ENCODE peak calls at places on chromosomes 16 and 17, in eight cellular contexts. P, E, W, C, T, V, J and I are unnamed samples.

GRCh38 chr17:59496178-59496577 is 69.2 kb upstream of the DHX40 start:
- DNase-seq in P (peak; percentile 48), E (no peak), W (no peak), C (no peak), T (no peak), V (no peak), J (no peak), I (no peak)

GRCh38 chr17:78266771-78267170 is 35.3 kb downstream of the TMEM235 start:
- DNase-seq in P (no peak), E (no peak), W (no peak), C (no peak), T (no peak), V (no peak), J (no peak), I (no peak)

GRCh38 chr17:1793447-1793806 is 31.6 kb downstream of the SERPINF1 start:
- DNase-seq in P (no peak), E (no peak), W (no peak), C (peak; percentile 16), T (no peak), V (no peak), J (no peak), I (no peak)

GRCh38 chr16:67489401-67490083 is 6.2 kb upstream of the AGRP start:
- DNase-seq in P (no peak), E (no peak), W (no peak), C (no peak), T (no peak), V (no peak), J (no peak), I (no peak)

GRCh38 chr16:19168173-19169080 is at the start of gene SYT17:
- DNase-seq in P (no peak), E (peak; percentile 69), W (no peak), C (no peak), T (no peak), V (no peak), J (no peak), I (peak; percentile 23)

GRCh38 chr16:19131809-19132777 is 18.3 kb downstream of the ITPRIPL2 start:
- DNase-seq in P (no peak), E (no peak), W (no peak), C (no peak), T (no peak), V (no peak), J (no peak), I (no peak)

GRCh38 chr17:36094232-36094631 is 4.3 kb upstream of the CCL3 start:
- DNase-seq in P (no peak), E (no peak), W (no peak), C (no peak), T (no peak), V (no peak), J (no peak), I (no peak)

GRCh38 chr17:44362964-44363612 is 565 bp downstream of the FAM171A2 start:
- DNase-seq in P (no peak), E (no peak), W (no peak), C (no peak), T (no peak), V (no peak), J (no peak), I (no peak)

GRCh38 chr17:42286411-42287295 is 1.6 kb upstream of the STAT5A start:
- DNase-seq in P (no peak), E (peak; percentile 62), W (no peak), C (no peak), T (peak; percentile 50), V (no peak), J (no peak), I (no peak)

GRCh38 chr17:58337600-58338453 is 9.2 kb upstream of the TSPOAP1 start:
- DNase-seq in P (peak; percentile 79), E (peak; percentile 91), W (peak; percentile 88), C (peak; percentile 96), T (peak; percentile 47), V (peak; percentile 29), J (peak; percentile 81), I (no peak)

GRCh38 chr17:51869387-51869786 is 289.1 kb downstream of the CA10 start:
- DNase-seq in P (no peak), E (no peak), W (no peak), C (no peak), T (no peak), V (no peak), J (no peak), I (peak; percentile 45)

GRCh38 chr17:39400547-39401411 is 647 bp downstream of the FBXL20 start:
- DNase-seq in P (peak; percentile 12), E (peak; percentile 57), W (no peak), C (no peak), T (peak; percentile 10), V (no peak), J (no peak), I (peak; percentile 10)

GRCh38 chr16:80948886-80949502 is 57.7 kb downstream of the CMC2 start:
- DNase-seq in P (peak; percentile 48), E (peak; percentile 65), W (no peak), C (peak; percentile 20), T (peak; percentile 30), V (no peak), J (no peak), I (no peak)

GRCh38 chr16:70601576-70602575 is 44.5 kb upstream of the IL34 start:
- DNase-seq in P (no peak), E (no peak), W (no peak), C (peak; percentile 24), T (no peak), V (no peak), J (no peak), I (no peak)

DNA sequence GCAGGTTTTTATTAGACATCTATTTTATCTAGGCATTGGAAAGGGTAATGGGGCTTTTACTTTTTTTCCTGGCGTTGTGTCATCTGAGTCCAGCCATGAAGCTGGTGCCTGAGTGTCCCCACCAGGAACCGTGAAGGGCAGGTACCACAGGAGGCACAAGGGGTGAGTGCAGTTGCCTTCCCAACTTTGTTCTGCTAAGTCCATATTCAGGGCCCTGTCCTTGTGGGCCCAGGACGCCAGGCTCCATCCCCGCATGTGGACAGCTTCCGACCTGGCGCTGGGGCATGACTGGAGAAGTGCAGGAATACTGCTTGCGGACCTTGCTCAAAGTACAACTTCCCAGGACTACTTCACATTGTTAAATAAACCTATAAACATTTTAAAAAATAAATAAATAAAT is 60.6 kb downstream of the KPNA2 start:
- DNase-seq in P (no peak), E (no peak), W (no peak), C (no peak), T (no peak), V (no peak), J (no peak), I (no peak)
- TF ChIP-seq CTCF in P (no peak), E (no peak), W (no peak), C (no peak), T (no peak), V (no peak), J (no peak), I (no peak)

GRCh38 chr17:20095366-20096080 is 86.4 kb downstream of the SPECC1 start:
- DNase-seq in P (peak; percentile 60), E (peak; percentile 88), W (no peak), C (peak; percentile 13), T (peak; percentile 76), V (no peak), J (no peak), I (peak; percentile 24)
- TF ChIP-seq CTCF in P (peak; percentile 33), E (peak; percentile 39), W (peak; percentile 33), C (peak; percentile 19), T (no peak), V (peak; percentile 48), J (no peak), I (peak; percentile 53)

GRCh38 chr17:82226809-82227628 is 1.8 kb upstream of the SLC16A3 start:
- DNase-seq in P (no peak), E (no peak), W (no peak), C (no peak), T (no peak), V (no peak), J (no peak), I (no peak)
- TF ChIP-seq CTCF in P (no peak), E (no peak), W (no peak), C (no peak), T (no peak), V (no peak), J (no peak), I (no peak)

GRCh38 chr16:5025171-5025632 is 8.5 kb downstream of the NAGPA start:
- DNase-seq in P (no peak), E (no peak), W (no peak), C (no peak), T (peak; percentile 18), V (no peak), J (no peak), I (no peak)
- TF ChIP-seq CTCF in P (no peak), E (no peak), W (peak; percentile 50), C (peak; percentile 22), T (peak; percentile 25), V (peak; percentile 19), J (peak; percentile 3), I (peak; percentile 52)

GRCh38 chr17:16352838-16353701 is at the start of gene CENPV:
- DNase-seq in P (peak; percentile 48), E (peak; percentile 63), W (no peak), C (peak; percentile 34), T (peak; percentile 28), V (no peak), J (peak; percentile 49), I (peak; percentile 63)
- TF ChIP-seq CTCF in P (peak; percentile 62), E (peak; percentile 37), W (peak; percentile 7), C (peak; percentile 37), T (no peak), V (no peak), J (no peak), I (peak; percentile 34)

GRCh38 chr16:75074920-75075687 is 41.5 kb downstream of the LDHD start:
- DNase-seq in P (peak; percentile 50), E (no peak), W (no peak), C (no peak), T (no peak), V (no peak), J (peak; percentile 68), I (no peak)

GRCh38 chr16:75073551-75074414 is 42.8 kb downstream of the LDHD start:
- DNase-seq in P (no peak), E (no peak), W (no peak), C (no peak), T (no peak), V (no peak), J (no peak), I (no peak)

GRCh38 chr16:75078886-75079285 is 37.7 kb downstream of the LDHD start:
- DNase-seq in P (no peak), E (no peak), W (no peak), C (no peak), T (no peak), V (no peak), J (no peak), I (no peak)

GRCh38 chr16:75074415-75074793 is 42.2 kb downstream of the LDHD start:
- DNase-seq in P (no peak), E (no peak), W (no peak), C (no peak), T (no peak), V (no peak), J (no peak), I (no peak)

DNA sequence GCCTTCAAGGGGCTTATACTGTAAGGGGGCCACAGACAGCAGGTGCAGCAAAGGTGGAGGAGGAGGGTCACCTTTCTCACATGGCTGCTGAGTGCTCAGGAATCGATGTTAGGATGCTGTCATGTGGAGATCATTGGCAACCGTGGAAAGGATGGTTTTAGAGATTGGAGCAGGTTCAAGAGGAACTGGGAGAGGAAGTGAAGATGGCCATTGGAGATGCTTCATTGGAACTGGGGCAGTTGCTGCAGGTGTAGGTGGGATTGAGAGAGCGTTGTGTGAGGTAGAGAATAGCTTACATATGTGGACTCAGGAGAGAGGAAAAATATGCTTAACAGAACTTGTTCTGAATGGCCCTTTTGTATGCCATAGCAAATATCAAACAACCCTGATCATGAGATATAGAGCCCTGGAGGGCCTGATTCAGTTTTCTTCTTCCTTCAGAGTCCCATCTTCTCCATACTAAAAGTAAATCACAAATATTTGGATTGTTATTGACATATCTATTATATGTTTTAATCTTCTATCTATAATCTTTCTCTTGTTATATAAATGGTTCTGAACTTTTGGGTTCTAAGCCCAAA is 40.8 kb downstream of the LDHD start:
- DNase-seq in P (no peak), E (no peak), W (no peak), C (no peak), T (no peak), V (no peak), J (no peak), I (no peak)
- TF ChIP-seq CTCF in P (no peak), E (no peak), W (no peak), C (no peak), T (no peak), V (no peak), J (no peak), I (no peak)